ENCODE peak calls at places on chromosomes 2 and 18, in four cellular contexts. A, X, L and V are unnamed samples.

GRCh38 chr2:238948765-238949641 is 101.1 kb downstream of the TWIST2 start:
- DNase-seq in A (no peak), X (no peak), L (no peak), V (no peak)

GRCh38 chr2:236772220-236772837 is 202.7 kb downstream of the ACKR3 start:
- DNase-seq in A (no peak), X (no peak), L (no peak), V (no peak)

GRCh38 chr2:95531254-95531771 is 46.8 kb upstream of the TRIM43B start:
- DNase-seq in A (no peak), X (no peak), L (no peak), V (no peak)

GRCh38 chr2:172116107-172116506 is 13.4 kb upstream of the DLX2 start:
- DNase-seq in A (no peak), X (no peak), L (no peak), V (no peak)

GRCh38 chr18:22971038-22971437 is 37.9 kb downstream of the RBBP8 start:
- DNase-seq in A (no peak), X (no peak), L (no peak), V (no peak)

GRCh38 chr18:78521136-78521535 is 458.5 kb upstream of the SALL3 start:
- DNase-seq in A (no peak), X (no peak), L (no peak), V (no peak)

GRCh38 chr2:198283149-198283548 is 478.8 kb downstream of the PLCL1 start:
- DNase-seq in A (no peak), X (no peak), L (no peak), V (no peak)

GRCh38 chr2:198863655-198864054 is 594.1 kb downstream of the SATB2 start:
- DNase-seq in A (no peak), X (no peak), L (no peak), V (no peak)

GRCh38 chr18:30754846-30755245 is 287.7 kb downstream of the DSC3 start:
- DNase-seq in A (no peak), X (no peak), L (no peak), V (no peak)

GRCh38 chr2:63842149-63843061 is 709 bp downstream of the UGP2 start:
- DNase-seq in A (no peak), X (no peak), L (peak), V (peak)

GRCh38 chr2:238425979-238426567 is 654 bp upstream of the ASB1 start:
- DNase-seq in A (no peak), X (no peak), L (peak), V (no peak)

GRCh38 chr2:37652199-37652640 is 19.2 kb downstream of the CDC42EP3 start:
- DNase-seq in A (no peak), X (no peak), L (no peak), V (no peak)

GRCh38 chr18:23675896-23676295 is 13.2 kb upstream of the ANKRD29 start:
- DNase-seq in A (no peak), X (no peak), L (no peak), V (no peak)

GRCh38 chr2:228446732-228447131 is 265.2 kb upstream of the SPHKAP start:
- DNase-seq in A (no peak), X (no peak), L (no peak), V (no peak)

GRCh38 chr2:143901185-143901842 is 618.6 kb downstream of the ZEB2 start:
- DNase-seq in A (no peak), X (no peak), L (no peak), V (peak)

GRCh38 chr2:69997296-69998184 is 36.1 kb upstream of the ASPRV1 start:
- DNase-seq in A (no peak), X (no peak), L (no peak), V (peak)

GRCh38 chr2:128315829-128316776 is 2.6 kb downstream of the HS6ST1 start:
- DNase-seq in A (no peak), X (peak), L (no peak), V (no peak)

GRCh38 chr2:204727368-204727767 is 182.1 kb downstream of the PARD3B start:
- DNase-seq in A (no peak), X (no peak), L (no peak), V (no peak)

GRCh38 chr2:88735133-88735532 is 43.7 kb downstream of the RPIA start:
- DNase-seq in A (no peak), X (no peak), L (no peak), V (no peak)

GRCh38 chr2:197324801-197325200 is 14.2 kb upstream of the ANKRD44 start:
- DNase-seq in A (no peak), X (no peak), L (no peak), V (no peak)

GRCh38 chr2:72945450-72946019 is 28.2 kb downstream of the EMX1 start:
- DNase-seq in A (no peak), X (no peak), L (no peak), V (no peak)

GRCh38 chr2:204628926-204629661 is 83.8 kb downstream of the PARD3B start:
- DNase-seq in A (no peak), X (no peak), L (no peak), V (no peak)

GRCh38 chr2:43179947-43180346 is 46.5 kb downstream of the ZFP36L2 start:
- DNase-seq in A (no peak), X (no peak), L (no peak), V (no peak)

GRCh38 chr2:98514096-98514639 is 69.5 kb downstream of the INPP4A start:
- DNase-seq in A (no peak), X (no peak), L (no peak), V (no peak)

GRCh38 chr2:145064476-145064875 is 544.6 kb upstream of the ZEB2 start:
- DNase-seq in A (no peak), X (no peak), L (no peak), V (no peak)

GRCh38 chr18:43364535-43364934 is 87.2 kb upstream of the SYT4 start:
- DNase-seq in A (no peak), X (no peak), L (no peak), V (no peak)

GRCh38 chr2:143128681-143129580 is at the start of gene ARHGAP15:
- DNase-seq in A (peak), X (no peak), L (no peak), V (no peak)

GRCh38 chr2:121489944-121490585 is 40.6 kb upstream of the RNU4ATAC start:
- DNase-seq in A (no peak), X (no peak), L (no peak), V (no peak)

GRCh38 chr2:205700331-205701132 is 18.2 kb downstream of the NRP2 start:
- DNase-seq in A (no peak), X (no peak), L (no peak), V (no peak)

GRCh38 chr2:35461406-35461805 is 894.2 kb upstream of the CRIM1 start:
- DNase-seq in A (no peak), X (no peak), L (no peak), V (no peak)

GRCh38 chr18:44731866-44732555 is 51.3 kb downstream of the SETBP1 start:
- DNase-seq in A (no peak), X (no peak), L (no peak), V (no peak)

GRCh38 chr2:224584111-224584764 is 925 bp downstream of the CUL3 start:
- DNase-seq in A (no peak), X (peak), L (peak), V (peak)

GRCh38 chr2:28419705-28420270 is 27.1 kb downstream of the FOSL2 start:
- DNase-seq in A (no peak), X (no peak), L (no peak), V (no peak)

GRCh38 chr2:28420717-28421116 is 28.1 kb downstream of the FOSL2 start:
- DNase-seq in A (no peak), X (no peak), L (no peak), V (no peak)

GRCh38 chr2:28422903-28423741 is 30.5 kb downstream of the FOSL2 start:
- DNase-seq in A (no peak), X (no peak), L (no peak), V (no peak)

GRCh38 chr2:28415715-28416114 is 23.1 kb downstream of the FOSL2 start:
- DNase-seq in A (no peak), X (no peak), L (no peak), V (no peak)

GRCh38 chr2:28419003-28419704 is 26.5 kb downstream of the FOSL2 start:
- DNase-seq in A (no peak), X (no peak), L (no peak), V (peak)
- TF ChIP-seq CTCF in A (no peak), X (no peak), L (no peak), V (no peak)

GRCh38 chr2:156132130-156132529 is 200.4 kb downstream of the NR4A2 start:
- DNase-seq in A (no peak), X (no peak), L (no peak), V (no peak)

GRCh38 chr2:156125018-156125417 is 207.5 kb downstream of the NR4A2 start:
- DNase-seq in A (no peak), X (no peak), L (no peak), V (no peak)

GRCh38 chr2:156124458-156124857 is 208.1 kb downstream of the NR4A2 start:
- DNase-seq in A (no peak), X (no peak), L (no peak), V (no peak)

GRCh38 chr2:156132941-156133340 is 199.6 kb downstream of the NR4A2 start:
- DNase-seq in A (no peak), X (no peak), L (no peak), V (no peak)

DNA sequence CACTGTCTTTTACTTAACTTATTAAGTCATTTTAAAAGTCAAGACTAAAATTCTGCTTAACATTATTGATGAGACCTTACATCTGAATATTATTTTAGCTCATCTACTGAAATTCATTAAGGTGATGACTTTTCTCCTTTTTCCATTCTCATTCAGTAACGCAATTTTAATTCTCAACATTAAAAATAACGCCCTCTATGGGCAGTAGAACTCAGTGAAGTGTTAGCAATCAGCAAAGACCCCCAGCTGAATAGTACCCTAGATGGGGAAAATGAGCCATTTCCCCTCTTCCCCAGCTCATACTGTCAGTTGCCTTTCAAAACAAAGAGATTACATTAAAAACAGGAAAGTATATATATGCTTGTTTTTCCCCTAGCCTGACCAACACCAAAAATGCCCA is 203.3 kb downstream of the NR4A2 start:
- DNase-seq in A (no peak), X (no peak), L (no peak), V (no peak)
- TF ChIP-seq CTCF in A (no peak), X (no peak), L (no peak), V (no peak)

GRCh38 chr18:7558769-7559168 is 8.3 kb upstream of the PTPRM start:
- DNase-seq in A (no peak), X (no peak), L (no peak), V (no peak)

GRCh38 chr18:7561907-7562460 is 5.1 kb upstream of the PTPRM start:
- DNase-seq in A (no peak), X (no peak), L (no peak), V (no peak)

GRCh38 chr18:7557891-7558454 is 9.1 kb upstream of the PTPRM start:
- DNase-seq in A (no peak), X (no peak), L (no peak), V (no peak)

GRCh38 chr18:7562491-7562890 is 4.6 kb upstream of the PTPRM start:
- DNase-seq in A (no peak), X (no peak), L (no peak), V (no peak)

DNA sequence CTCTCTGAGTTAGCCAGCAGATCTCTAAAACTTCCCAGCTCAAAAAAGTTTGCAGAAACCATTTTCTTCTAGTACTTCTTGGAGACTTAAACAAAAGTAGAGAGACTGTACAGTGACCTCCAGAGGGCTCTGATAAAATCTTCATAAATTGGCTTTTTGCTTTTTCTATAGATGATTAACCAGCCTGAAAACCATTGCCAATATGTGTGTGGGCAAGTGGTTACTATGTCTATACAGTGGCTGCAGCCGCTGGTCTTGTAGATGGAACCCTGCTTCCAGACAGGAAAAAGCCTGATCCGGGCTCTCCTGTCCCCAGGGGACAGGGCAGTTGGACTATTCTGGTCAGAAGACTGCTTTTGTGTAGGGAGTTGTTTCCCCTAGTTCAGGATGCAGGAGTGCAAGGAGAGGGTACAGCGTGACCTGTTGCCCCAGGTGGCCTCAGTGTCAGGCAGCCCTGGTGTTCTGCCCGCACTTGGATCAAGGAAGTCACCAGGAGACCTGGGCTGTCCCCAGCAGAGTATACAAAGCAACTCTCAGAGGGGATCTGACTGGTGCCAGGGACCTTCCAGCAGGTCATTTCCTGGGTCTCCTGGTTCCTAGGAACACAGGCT is 7.3 kb upstream of the PTPRM start:
- DNase-seq in A (no peak), X (no peak), L (no peak), V (peak)
- TF ChIP-seq CTCF in A (no peak), X (no peak), L (no peak), V (no peak)

GRCh38 chr18:21112543-21113105 is 1.0 kb upstream of the ROCK1 start:
- DNase-seq in A (no peak), X (no peak), L (no peak), V (no peak)

GRCh38 chr18:21111351-21112139 is at the start of gene ROCK1:
- DNase-seq in A (peak), X (peak), L (peak), V (peak)

GRCh38 chr18:21112140-21112473 is 494 bp upstream of the ROCK1 start:
- DNase-seq in A (no peak), X (no peak), L (no peak), V (no peak)

GRCh38 chr18:21109936-21110666 is 1.5 kb downstream of the ROCK1 start:
- DNase-seq in A (no peak), X (no peak), L (no peak), V (no peak)

DNA sequence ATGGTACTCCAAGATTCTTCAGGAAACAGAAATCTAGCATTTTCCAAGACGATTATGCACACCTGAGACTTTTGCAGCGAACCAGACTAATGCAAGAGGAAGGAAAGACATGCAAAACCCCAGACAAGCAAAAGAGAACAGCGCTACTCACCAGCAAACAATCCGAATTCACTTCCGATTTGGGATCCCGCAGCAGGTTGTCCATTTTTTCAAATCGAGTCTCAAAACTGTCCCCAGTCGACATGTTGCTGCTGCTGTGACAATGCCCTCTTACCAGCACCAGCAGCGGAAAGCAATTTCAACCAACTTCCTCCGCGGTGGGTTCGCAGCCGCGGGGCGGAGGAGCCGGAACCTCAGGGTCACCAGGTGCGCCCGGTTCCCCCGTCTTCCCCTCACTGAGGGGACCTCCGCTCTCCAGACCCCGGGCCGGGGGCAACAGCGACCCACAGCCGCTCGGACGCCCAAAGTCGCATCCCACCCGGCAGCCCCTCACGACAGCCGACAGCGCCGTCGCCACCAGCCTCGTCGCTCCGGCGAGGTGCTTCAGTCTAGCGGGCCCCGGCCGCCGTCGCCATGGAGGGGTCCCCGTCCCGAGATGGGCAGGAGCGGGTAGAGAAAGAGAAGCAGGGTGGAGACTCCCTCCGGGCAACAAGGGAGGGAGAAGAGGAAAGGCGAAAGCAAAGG is 804 bp downstream of the ROCK1 start:
- DNase-seq in A (peak), X (peak), L (peak), V (peak)
- TF ChIP-seq CTCF in A (no peak), X (no peak), L (no peak), V (no peak)

GRCh38 chr2:55620123-55620779 is 2.8 kb upstream of the PPP4R3B start:
- DNase-seq in A (no peak), X (no peak), L (peak), V (peak)
- TF ChIP-seq CTCF in A (peak), X (peak), L (no peak), V (peak)

DNA sequence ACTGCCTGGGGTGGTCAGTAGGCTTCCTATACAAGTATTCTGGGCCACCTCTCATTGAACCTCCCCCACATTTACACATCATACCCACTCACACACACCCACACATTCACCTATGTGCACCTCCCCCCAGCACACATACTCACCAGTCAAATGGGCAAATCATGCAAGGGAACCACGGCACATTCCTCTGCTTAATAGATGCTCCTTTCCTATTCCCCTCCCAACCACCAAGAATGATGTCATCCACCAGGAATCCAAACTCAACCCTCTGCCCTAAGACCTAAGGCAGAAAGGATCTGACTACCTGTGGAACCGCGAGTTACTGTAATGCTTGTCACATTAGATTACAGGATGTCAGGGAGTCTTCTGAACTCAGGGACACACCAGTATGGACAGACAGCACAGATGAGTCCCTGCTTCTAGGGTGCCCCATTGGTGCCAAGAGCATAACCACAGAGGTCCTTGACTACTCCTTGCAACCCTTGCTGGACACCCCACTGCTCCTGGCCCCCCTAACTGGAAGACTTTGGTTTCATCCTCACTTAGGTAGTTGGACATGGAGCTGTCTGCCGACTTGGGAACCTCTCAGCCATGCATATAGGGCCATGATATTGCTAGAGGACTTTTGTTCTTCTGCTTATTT is 21.5 kb upstream of the CAB39 start:
- DNase-seq in A (no peak), X (no peak), L (no peak), V (peak)
- TF ChIP-seq CTCF in A (no peak), X (no peak), L (no peak), V (no peak)

GRCh38 chr18:58227361-58227930 is 183.4 kb downstream of the NEDD4L start:
- DNase-seq in A (no peak), X (no peak), L (no peak), V (no peak)
- TF ChIP-seq CTCF in A (no peak), X (no peak), L (no peak), V (no peak)

GRCh38 chr2:11742702-11743530 is 3.5 kb upstream of the LPIN1 start:
- DNase-seq in A (no peak), X (no peak), L (no peak), V (no peak)

GRCh38 chr2:11742317-11742701 is 4.1 kb upstream of the LPIN1 start:
- DNase-seq in A (no peak), X (no peak), L (no peak), V (no peak)

GRCh38 chr2:11744631-11745394 is 1.6 kb upstream of the LPIN1 start:
- DNase-seq in A (no peak), X (peak), L (peak), V (peak)

GRCh38 chr2:11743846-11744553 is 2.4 kb upstream of the LPIN1 start:
- DNase-seq in A (peak), X (peak), L (peak), V (peak)

GRCh38 chr2:11743531-11743815 is 3.0 kb upstream of the LPIN1 start:
- DNase-seq in A (no peak), X (no peak), L (no peak), V (no peak)
- TF ChIP-seq CTCF in A (no peak), X (no peak), L (no peak), V (no peak)

GRCh38 chr2:44920751-44921150 is 20.8 kb upstream of the SIX3 start:
- DNase-seq in A (no peak), X (no peak), L (no peak), V (no peak)
- TF ChIP-seq CTCF in A (no peak), X (no peak), L (no peak), V (no peak)